ENCODE peak calls at places on chromosome 2, in five cellular contexts. One of them, this sample, is unnamed.

GRCh38 chr2:48844418-48845155 is 89.1 kb upstream of the LHCGR start:
- DNase-seq in epithelial cell of proximal tubule: no peak
- DNase-seq in thyroid gland: no peak
- DNase-seq in NB4: peak; percentile 10
- DNase-seq in A673: no peak
- DNase-seq in this sample: no peak

GRCh38 chr2:177072069-177072468 is 140.5 kb upstream of the HNRNPA3 start:
- DNase-seq in thyroid gland: no peak
- DNase-seq in A673: peak; percentile 93
- DNase-seq in NB4: no peak
- DNase-seq in epithelial cell of proximal tubule: no peak
- DNase-seq in this sample: peak; percentile 8

GRCh38 chr2:51810197-51810596 is 778.3 kb upstream of the NRXN1 start:
- DNase-seq in NB4: no peak
- DNase-seq in epithelial cell of proximal tubule: no peak
- DNase-seq in A673: no peak
- DNase-seq in thyroid gland: no peak
- DNase-seq in this sample: no peak

GRCh38 chr2:45258251-45258775 is 249.1 kb upstream of the SIX2 start:
- DNase-seq in NB4: no peak
- DNase-seq in A673: no peak
- DNase-seq in thyroid gland: no peak
- DNase-seq in epithelial cell of proximal tubule: no peak
- DNase-seq in this sample: no peak

GRCh38 chr2:122011493-122012270 is 256.2 kb downstream of the TSN start:
- DNase-seq in epithelial cell of proximal tubule: no peak
- DNase-seq in A673: no peak
- DNase-seq in NB4: no peak
- DNase-seq in thyroid gland: no peak
- DNase-seq in this sample: no peak

GRCh38 chr2:113877651-113878594 is 12.0 kb upstream of the ACTR3 start:
- DNase-seq in thyroid gland: no peak
- DNase-seq in epithelial cell of proximal tubule: peak; percentile 70
- DNase-seq in NB4: no peak
- DNase-seq in A673: no peak
- DNase-seq in this sample: peak; percentile 71

GRCh38 chr2:43521568-43521967 is 74.3 kb downstream of the THADA start:
- DNase-seq in NB4: no peak
- DNase-seq in thyroid gland: no peak
- DNase-seq in A673: no peak
- DNase-seq in epithelial cell of proximal tubule: no peak
- DNase-seq in this sample: no peak

GRCh38 chr2:23992931-23993330 is 17.0 kb upstream of the MFSD2B start:
- DNase-seq in A673: no peak
- DNase-seq in thyroid gland: no peak
- DNase-seq in epithelial cell of proximal tubule: no peak
- DNase-seq in NB4: no peak
- DNase-seq in this sample: no peak

GRCh38 chr2:85490861-85491763 is 47.9 kb upstream of the MAT2A start:
- DNase-seq in NB4: no peak
- DNase-seq in thyroid gland: no peak
- DNase-seq in epithelial cell of proximal tubule: no peak
- DNase-seq in A673: no peak
- DNase-seq in this sample: peak; percentile 16

GRCh38 chr2:156561326-156561725 is 125.1 kb downstream of the GPD2 start:
- DNase-seq in epithelial cell of proximal tubule: no peak
- DNase-seq in NB4: no peak
- DNase-seq in thyroid gland: no peak
- DNase-seq in A673: no peak
- DNase-seq in this sample: no peak

GRCh38 chr2:237618449-237618848 is 8.9 kb upstream of the LRRFIP1 start:
- DNase-seq in A673: no peak
- DNase-seq in thyroid gland: no peak
- DNase-seq in epithelial cell of proximal tubule: no peak
- DNase-seq in NB4: no peak
- DNase-seq in this sample: peak; percentile 76

GRCh38 chr2:57937456-57937855 is 109.2 kb upstream of the VRK2 start:
- DNase-seq in A673: no peak
- DNase-seq in NB4: no peak
- DNase-seq in epithelial cell of proximal tubule: no peak
- DNase-seq in thyroid gland: no peak
- DNase-seq in this sample: no peak

GRCh38 chr2:73110622-73111299 is 2.0 kb downstream of the RAB11FIP5 start:
- DNase-seq in A673: no peak
- DNase-seq in thyroid gland: peak; percentile 23
- DNase-seq in epithelial cell of proximal tubule: no peak
- DNase-seq in NB4: no peak
- DNase-seq in this sample: peak; percentile 48

GRCh38 chr2:133569416-133569815 is 1.2 kb upstream of the NCKAP5 start:
- DNase-seq in NB4: no peak
- DNase-seq in epithelial cell of proximal tubule: no peak
- DNase-seq in A673: no peak
- DNase-seq in thyroid gland: no peak
- DNase-seq in this sample: no peak

GRCh38 chr2:192195548-192196418 is 1.1 kb upstream of the TMEFF2 start:
- DNase-seq in thyroid gland: peak; percentile 14
- DNase-seq in A673: peak; percentile 62
- DNase-seq in epithelial cell of proximal tubule: no peak
- DNase-seq in NB4: no peak
- DNase-seq in this sample: peak; percentile 22

GRCh38 chr2:97662895-97663625 is 784 bp downstream of the ACTR1B start:
- DNase-seq in thyroid gland: peak; percentile 78
- DNase-seq in NB4: peak; percentile 97
- DNase-seq in epithelial cell of proximal tubule: peak; percentile 49
- DNase-seq in A673: peak; percentile 83
- DNase-seq in this sample: peak; percentile 76

GRCh38 chr2:97662386-97662894 is 1.4 kb downstream of the ACTR1B start:
- DNase-seq in NB4: no peak
- DNase-seq in epithelial cell of proximal tubule: no peak
- DNase-seq in A673: no peak
- DNase-seq in thyroid gland: no peak
- DNase-seq in this sample: no peak

GRCh38 chr2:97663962-97664635 is at the start of gene ACTR1B:
- DNase-seq in A673: peak; percentile 99
- DNase-seq in epithelial cell of proximal tubule: peak; percentile 72
- DNase-seq in NB4: peak; percentile 99
- DNase-seq in thyroid gland: peak; percentile 99
- DNase-seq in this sample: peak; percentile 97

GRCh38 chr2:97663626-97663961 is 250 bp downstream of the ACTR1B start:
- DNase-seq in epithelial cell of proximal tubule: no peak
- DNase-seq in thyroid gland: no peak
- DNase-seq in NB4: no peak
- DNase-seq in A673: no peak
- DNase-seq in this sample: no peak

DNA sequence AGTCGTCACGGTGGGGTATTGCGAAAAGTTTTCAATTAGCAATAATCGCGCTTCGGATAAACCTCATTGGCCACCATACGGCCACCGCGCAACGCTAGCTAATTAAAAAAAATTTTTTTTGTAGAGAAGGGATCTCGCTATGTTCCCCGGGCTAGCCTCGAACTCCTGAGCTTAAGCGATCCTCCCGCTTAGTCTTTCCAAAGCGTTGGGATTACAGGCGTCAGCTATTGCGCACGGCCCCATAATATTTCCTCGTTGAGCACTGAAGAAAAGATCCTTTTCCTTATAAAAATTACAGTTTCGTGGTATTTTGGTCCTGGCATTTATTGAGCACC is 759 bp upstream of the ACTR1B start:
- DNase-seq in thyroid gland: no peak
- DNase-seq in epithelial cell of proximal tubule: no peak
- DNase-seq in A673: peak; percentile 66
- DNase-seq in NB4: no peak
- DNase-seq in this sample: no peak
- TF ChIP-seq CTCF in thyroid gland: no peak
- TF ChIP-seq CTCF in epithelial cell of proximal tubule: no peak
- TF ChIP-seq CTCF in A673: no peak
- TF ChIP-seq CTCF in NB4: no peak
- TF ChIP-seq CTCF in this sample: no peak

DNA sequence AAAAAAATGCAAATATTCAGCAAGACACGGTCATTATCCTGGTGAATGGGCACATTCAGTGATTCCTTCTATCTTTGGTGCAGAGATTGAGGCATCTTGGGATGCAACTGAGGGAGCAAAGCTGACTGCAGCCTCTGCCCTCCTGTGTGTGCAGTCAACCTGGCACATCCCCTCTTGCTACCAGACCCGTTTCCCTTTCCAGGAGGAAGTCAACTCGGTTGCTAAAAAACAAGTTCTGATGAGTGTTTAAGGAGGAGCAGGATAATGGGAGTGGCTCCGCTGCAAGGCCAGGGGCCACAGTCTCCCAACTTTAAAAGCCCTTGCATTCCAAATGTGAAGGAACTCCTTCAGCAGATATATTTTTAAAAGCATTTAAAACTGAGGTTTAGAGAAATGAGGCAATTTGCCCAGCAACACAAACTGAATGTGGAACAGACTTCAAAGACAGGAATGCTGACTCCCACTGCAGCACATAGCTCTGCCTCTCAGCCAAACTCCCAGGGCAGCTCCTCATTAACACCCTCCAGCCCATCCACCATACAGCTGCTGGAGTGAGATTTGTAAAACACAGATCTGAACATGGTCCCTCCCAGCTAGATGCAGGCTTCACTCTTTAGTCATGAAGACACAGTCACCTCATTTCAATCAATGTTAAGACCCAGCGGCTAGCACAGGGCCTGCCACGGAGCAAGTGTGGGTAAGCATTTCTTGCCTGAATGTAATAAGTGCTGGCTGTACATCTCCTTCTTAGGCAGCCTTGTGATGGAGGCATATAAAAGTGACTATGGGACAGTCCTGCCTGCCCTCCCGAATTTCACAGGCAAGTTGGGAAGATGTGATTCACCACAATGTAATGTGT is 54.3 kb downstream of the VSNL1 start:
- DNase-seq in thyroid gland: no peak
- DNase-seq in epithelial cell of proximal tubule: no peak
- DNase-seq in A673: no peak
- DNase-seq in NB4: no peak
- DNase-seq in this sample: peak; percentile 73
- H3K4me3 ChIP-seq in thyroid gland: no peak overlapping the region
- H3K4me3 ChIP-seq in epithelial cell of proximal tubule: no peak overlapping the region
- H3K4me3 ChIP-seq in A673: no peak overlapping the region
- H3K4me3 ChIP-seq in NB4: no peak overlapping the region
- H3K4me3 ChIP-seq in this sample: no peak overlapping the region

GRCh38 chr2:14642499-14642898 is 10.0 kb downstream of the LRATD1 start:
- DNase-seq in NB4: peak; percentile 18
- DNase-seq in epithelial cell of proximal tubule: no peak
- DNase-seq in A673: no peak
- DNase-seq in thyroid gland: no peak
- DNase-seq in this sample: no peak
- TF ChIP-seq CTCF in NB4: peak; percentile 40
- TF ChIP-seq CTCF in epithelial cell of proximal tubule: peak; percentile 31
- TF ChIP-seq CTCF in A673: peak; percentile 27
- TF ChIP-seq CTCF in thyroid gland: no peak
- TF ChIP-seq CTCF in this sample: no peak

DNA sequence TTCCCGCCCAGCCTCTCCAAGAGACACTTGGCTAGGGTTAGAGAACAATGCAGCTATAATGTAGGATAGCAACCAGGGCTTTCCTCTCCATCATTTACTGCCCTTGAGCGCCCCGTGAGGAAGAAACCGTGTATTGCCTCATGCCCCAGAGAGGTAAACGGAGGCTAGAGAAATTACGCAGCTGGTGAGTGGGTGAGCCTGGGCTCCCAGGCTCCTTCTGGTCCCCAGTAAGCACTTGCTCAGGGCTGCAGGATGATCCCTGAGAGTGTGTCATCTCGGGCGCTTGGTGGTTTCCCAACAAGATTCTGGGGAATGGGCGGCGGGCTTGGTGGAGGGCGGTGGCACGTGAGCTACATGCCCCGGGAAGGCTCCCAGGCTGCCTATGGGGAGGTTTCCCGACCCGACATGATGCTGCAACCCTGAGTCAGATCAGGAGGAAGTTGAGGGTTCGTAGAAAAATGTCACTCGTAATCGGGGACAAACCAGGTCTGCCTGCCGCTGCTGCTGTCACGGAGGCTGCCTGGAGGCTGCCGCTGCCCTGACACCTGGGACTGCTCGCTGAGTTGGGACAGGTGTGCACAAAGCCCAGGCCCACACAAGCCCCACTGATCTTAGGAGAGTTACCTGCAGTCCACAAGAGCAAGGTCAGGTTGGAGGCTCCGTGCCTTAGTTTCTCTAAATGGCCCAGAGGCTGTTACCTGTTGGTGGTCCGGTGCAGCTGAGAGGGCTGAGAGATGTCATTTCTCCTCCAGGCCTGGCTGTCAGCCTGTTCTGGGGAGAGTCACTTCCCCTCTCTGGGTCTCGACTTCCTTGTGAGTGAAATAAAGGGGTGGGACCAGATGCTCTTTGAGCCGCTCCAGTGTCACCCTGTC is at the start of gene GPR55:
- DNase-seq in thyroid gland: no peak
- DNase-seq in epithelial cell of proximal tubule: no peak
- DNase-seq in NB4: peak; percentile 83
- DNase-seq in A673: no peak
- DNase-seq in this sample: no peak
- H3K4me3 ChIP-seq in thyroid gland: no peak within 1 kb of the TSS
- H3K4me3 ChIP-seq in epithelial cell of proximal tubule: no peak within 1 kb of the TSS
- H3K4me3 ChIP-seq in NB4: peak within 1 kb of the TSS; percentile 38
- H3K4me3 ChIP-seq in A673: no peak within 1 kb of the TSS
- H3K4me3 ChIP-seq in this sample: no peak within 1 kb of the TSS

GRCh38 chr2:274503-274902 is 9.8 kb downstream of the ACP1 start:
- DNase-seq in NB4: no peak
- DNase-seq in thyroid gland: no peak
- DNase-seq in A673: no peak
- DNase-seq in epithelial cell of proximal tubule: no peak
- DNase-seq in this sample: no peak

GRCh38 chr2:271917-272316 is 7.2 kb downstream of the ACP1 start:
- DNase-seq in thyroid gland: no peak
- DNase-seq in NB4: no peak
- DNase-seq in A673: no peak
- DNase-seq in epithelial cell of proximal tubule: no peak
- DNase-seq in this sample: no peak

GRCh38 chr2:273338-273737 is 8.6 kb downstream of the ACP1 start:
- DNase-seq in A673: no peak
- DNase-seq in epithelial cell of proximal tubule: no peak
- DNase-seq in NB4: no peak
- DNase-seq in thyroid gland: no peak
- DNase-seq in this sample: no peak

GRCh38 chr2:278312-278932 is 9.5 kb downstream of the ALKAL2 start:
- DNase-seq in A673: no peak
- DNase-seq in NB4: no peak
- DNase-seq in thyroid gland: no peak
- DNase-seq in epithelial cell of proximal tubule: no peak
- DNase-seq in this sample: no peak

DNA sequence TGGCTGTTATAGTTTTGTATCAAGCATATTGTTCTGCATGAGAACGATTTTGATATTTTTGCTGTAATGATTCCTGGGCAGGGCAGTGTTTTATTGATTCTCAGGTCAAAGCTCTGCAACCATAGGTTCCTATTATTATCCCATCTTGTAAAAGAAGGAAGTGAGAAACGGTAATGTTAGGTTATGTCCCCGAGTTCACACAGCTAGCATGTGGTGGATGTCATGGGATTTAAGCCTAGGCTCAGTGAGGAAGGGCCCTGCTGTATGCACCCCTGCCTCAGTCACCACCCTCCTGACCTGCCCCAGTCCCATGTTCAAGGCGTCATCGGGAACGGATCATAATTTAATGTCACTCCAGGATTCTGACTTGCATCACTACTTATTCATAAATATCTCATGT is 10.7 kb downstream of the ACP1 start:
- DNase-seq in epithelial cell of proximal tubule: no peak
- DNase-seq in thyroid gland: no peak
- DNase-seq in NB4: no peak
- DNase-seq in A673: no peak
- DNase-seq in this sample: no peak
- TF ChIP-seq CTCF in epithelial cell of proximal tubule: no peak
- TF ChIP-seq CTCF in thyroid gland: no peak
- TF ChIP-seq CTCF in NB4: no peak
- TF ChIP-seq CTCF in A673: no peak
- TF ChIP-seq CTCF in this sample: no peak